ENCODE peak calls at places on chromosomes 2 and 18, in six cellular contexts. One of them, this sample, is unnamed.

GRCh38 chr18:55912919-55913318 is 324.9 kb upstream of the TCF4 start:
- DNase-seq in mesenchymal stem cell: no peak
- DNase-seq in neuronal stem cell: no peak
- DNase-seq in trophoblast cell: no peak
- DNase-seq in H1: no peak
- DNase-seq in IMR-90: no peak
- DNase-seq in this sample: no peak

GRCh38 chr2:95208101-95208500 is 780 bp downstream of the ZNF892 start:
- DNase-seq in IMR-90: peak; percentile 13
- DNase-seq in neuronal stem cell: no peak
- DNase-seq in H1: no peak
- DNase-seq in mesenchymal stem cell: no peak
- DNase-seq in trophoblast cell: no peak
- DNase-seq in this sample: no peak

GRCh38 chr18:68509902-68510301 is 205.0 kb downstream of the TMX3 start:
- DNase-seq in IMR-90: no peak
- DNase-seq in H1: no peak
- DNase-seq in trophoblast cell: no peak
- DNase-seq in neuronal stem cell: no peak
- DNase-seq in mesenchymal stem cell: no peak
- DNase-seq in this sample: no peak

GRCh38 chr2:9830685-9831410 is 12.4 kb upstream of the TAF1B start:
- DNase-seq in H1: no peak
- DNase-seq in IMR-90: no peak
- DNase-seq in neuronal stem cell: no peak
- DNase-seq in trophoblast cell: peak; percentile 87
- DNase-seq in mesenchymal stem cell: peak; percentile 33
- DNase-seq in this sample: no peak

GRCh38 chr2:1876352-1876751 is 132.0 kb upstream of the PXDN start:
- DNase-seq in H1: no peak
- DNase-seq in trophoblast cell: no peak
- DNase-seq in IMR-90: no peak
- DNase-seq in mesenchymal stem cell: no peak
- DNase-seq in neuronal stem cell: no peak
- DNase-seq in this sample: no peak

GRCh38 chr2:667332-668000 is 9.7 kb downstream of the TMEM18 start:
- DNase-seq in neuronal stem cell: no peak
- DNase-seq in trophoblast cell: peak; percentile 74
- DNase-seq in IMR-90: peak; percentile 85
- DNase-seq in mesenchymal stem cell: peak; percentile 70
- DNase-seq in H1: no peak
- DNase-seq in this sample: peak; percentile 31

GRCh38 chr2:47064076-47064475 is 91.0 kb downstream of the STPG4 start:
- DNase-seq in mesenchymal stem cell: no peak
- DNase-seq in trophoblast cell: no peak
- DNase-seq in IMR-90: no peak
- DNase-seq in H1: no peak
- DNase-seq in neuronal stem cell: no peak
- DNase-seq in this sample: no peak

GRCh38 chr18:76834379-76834778 is 12.0 kb downstream of the ZNF236 start:
- DNase-seq in IMR-90: no peak
- DNase-seq in H1: no peak
- DNase-seq in mesenchymal stem cell: no peak
- DNase-seq in trophoblast cell: no peak
- DNase-seq in neuronal stem cell: no peak
- DNase-seq in this sample: no peak

GRCh38 chr2:201808070-201808469 is 1.7 kb downstream of the CDK15 start:
- DNase-seq in neuronal stem cell: no peak
- DNase-seq in mesenchymal stem cell: no peak
- DNase-seq in IMR-90: no peak
- DNase-seq in H1: no peak
- DNase-seq in trophoblast cell: no peak
- DNase-seq in this sample: no peak

GRCh38 chr2:173126819-173127218 is 51.2 kb downstream of the MAP3K20 start:
- DNase-seq in mesenchymal stem cell: peak; percentile 58
- DNase-seq in H1: no peak
- DNase-seq in neuronal stem cell: no peak
- DNase-seq in trophoblast cell: no peak
- DNase-seq in IMR-90: peak; percentile 62
- DNase-seq in this sample: no peak

GRCh38 chr2:11056614-11057013 is 98.7 kb upstream of the SLC66A3 start:
- DNase-seq in mesenchymal stem cell: peak; percentile 93
- DNase-seq in trophoblast cell: no peak
- DNase-seq in IMR-90: peak; percentile 94
- DNase-seq in H1: no peak
- DNase-seq in neuronal stem cell: no peak
- DNase-seq in this sample: no peak

GRCh38 chr2:182913064-182913463 is 46.6 kb upstream of the FRZB start:
- DNase-seq in trophoblast cell: no peak
- DNase-seq in neuronal stem cell: no peak
- DNase-seq in IMR-90: no peak
- DNase-seq in H1: no peak
- DNase-seq in mesenchymal stem cell: no peak
- DNase-seq in this sample: no peak
- H3K23ac ChIP-seq in trophoblast cell: no peak overlapping the region
- H3K23ac ChIP-seq in neuronal stem cell: no peak overlapping the region
- H3K23ac ChIP-seq in IMR-90: no peak overlapping the region
- H3K23ac ChIP-seq in H1: no peak overlapping the region
- H3K23ac ChIP-seq in mesenchymal stem cell: no peak overlapping the region
- H3K23ac ChIP-seq in this sample: no peak overlapping the region

DNA sequence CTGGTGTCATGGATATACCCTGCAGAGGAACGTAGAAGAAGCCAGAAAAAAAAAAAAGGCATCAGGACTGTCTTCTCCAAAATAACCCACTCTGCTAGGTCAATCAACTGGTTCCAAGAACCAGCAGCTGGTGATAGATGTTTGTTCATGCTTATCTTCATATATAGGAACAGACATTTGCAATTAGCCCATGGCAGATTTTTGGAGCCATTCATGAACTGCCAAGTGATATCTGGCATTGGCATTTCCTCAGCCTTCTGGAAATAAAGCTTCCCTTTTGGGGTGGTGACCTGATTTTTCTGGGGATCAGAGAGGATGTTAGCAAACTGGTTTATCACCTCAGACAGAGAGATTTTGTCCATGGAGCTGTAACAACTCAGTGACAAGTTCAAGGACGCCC is 234.9 kb downstream of the OSR1 start:
- DNase-seq in mesenchymal stem cell: no peak
- DNase-seq in IMR-90: no peak
- DNase-seq in H1: no peak
- DNase-seq in neuronal stem cell: no peak
- DNase-seq in trophoblast cell: no peak
- DNase-seq in this sample: no peak
- H3K14ac ChIP-seq in mesenchymal stem cell: no peak overlapping the region
- H3K14ac ChIP-seq in IMR-90: peak overlapping the region; percentile 85
- H3K14ac ChIP-seq in H1: no peak overlapping the region
- H3K14ac ChIP-seq in neuronal stem cell: no peak overlapping the region
- H3K14ac ChIP-seq in trophoblast cell: no peak overlapping the region
- H3K14ac ChIP-seq in this sample: no peak overlapping the region

DNA sequence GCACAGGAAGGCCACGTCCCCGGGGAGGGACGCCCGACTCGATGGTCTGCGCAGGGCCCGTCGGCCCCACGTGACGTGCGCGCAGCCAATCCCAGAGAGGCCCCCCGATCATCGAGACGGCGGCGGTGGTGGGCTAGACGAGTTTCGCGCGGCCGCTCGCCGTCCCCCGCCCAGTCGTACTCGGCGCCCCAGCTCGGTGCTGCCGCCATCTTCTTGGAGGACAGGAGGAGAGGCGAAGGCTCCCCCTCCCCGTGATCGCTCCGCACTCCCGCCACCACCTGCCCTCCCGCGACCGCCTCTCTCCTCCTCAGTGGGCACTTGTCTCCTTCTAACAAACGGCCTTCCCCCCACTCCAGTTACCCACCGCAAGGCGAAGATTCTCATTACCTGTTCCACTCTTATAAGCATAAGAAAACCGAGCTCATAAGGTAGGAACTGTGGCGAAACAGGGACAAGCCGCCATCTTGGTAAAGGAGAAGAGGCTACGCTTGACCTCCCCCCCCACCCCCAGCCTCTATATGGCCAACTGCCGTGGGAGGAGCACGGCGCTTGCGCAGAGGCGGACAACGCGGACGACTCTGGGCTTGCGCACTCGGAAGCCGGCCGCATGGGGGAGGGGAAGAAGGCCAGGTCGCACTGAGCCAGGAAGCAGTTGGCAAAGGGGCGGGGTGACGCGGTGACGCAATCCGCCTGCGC is at the start of gene HDLBP:
- DNase-seq in H1: peak; percentile 93
- DNase-seq in trophoblast cell: peak; percentile 100
- DNase-seq in mesenchymal stem cell: peak; percentile 99
- DNase-seq in IMR-90: peak; percentile 99
- DNase-seq in neuronal stem cell: peak; percentile 99
- DNase-seq in this sample: peak; percentile 99
- H3K23ac ChIP-seq in H1: no peak within 1 kb of the TSS
- H3K23ac ChIP-seq in trophoblast cell: peak within 1 kb of the TSS; percentile 20
- H3K23ac ChIP-seq in mesenchymal stem cell: peak within 1 kb of the TSS; percentile 96
- H3K23ac ChIP-seq in IMR-90: peak within 1 kb of the TSS; percentile 99
- H3K23ac ChIP-seq in neuronal stem cell: peak within 1 kb of the TSS; percentile 90
- H3K23ac ChIP-seq in this sample: no peak within 1 kb of the TSS

DNA sequence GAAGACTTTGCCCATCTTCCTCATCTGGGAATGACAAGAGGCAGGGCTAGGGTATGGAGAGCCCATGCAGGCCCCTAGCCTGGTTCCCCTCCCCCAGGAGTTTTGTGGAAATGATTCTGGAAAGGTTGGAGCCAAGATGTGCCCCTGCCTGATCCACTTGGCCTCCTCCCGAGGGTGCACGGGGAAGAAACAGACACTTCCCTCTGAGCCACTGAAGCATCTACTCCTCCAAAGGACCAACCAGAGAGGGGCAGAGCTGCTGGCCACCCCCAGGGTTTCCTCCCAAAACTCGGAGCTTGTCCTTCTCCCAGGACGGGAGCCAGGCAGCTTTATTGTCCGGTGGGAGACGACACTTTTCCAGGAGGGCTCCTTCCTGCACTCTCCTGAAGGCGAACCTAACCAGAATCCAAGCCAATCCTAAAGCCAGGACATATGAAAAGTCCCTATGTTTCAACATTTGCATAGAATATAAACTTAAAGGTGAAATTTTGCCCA is 149.2 kb upstream of the COPS8 start:
- DNase-seq in trophoblast cell: no peak
- DNase-seq in neuronal stem cell: no peak
- DNase-seq in H1: peak; percentile 33
- DNase-seq in IMR-90: no peak
- DNase-seq in mesenchymal stem cell: no peak
- DNase-seq in this sample: no peak
- H3K14ac ChIP-seq in trophoblast cell: no peak overlapping the region
- H3K14ac ChIP-seq in neuronal stem cell: no peak overlapping the region
- H3K14ac ChIP-seq in H1: no peak overlapping the region
- H3K14ac ChIP-seq in IMR-90: no peak overlapping the region
- H3K14ac ChIP-seq in mesenchymal stem cell: no peak overlapping the region
- H3K14ac ChIP-seq in this sample: no peak overlapping the region